ENCODE peak calls at places on chromosomes 1 and 21, in eight cellular contexts. N is cardiac muscle cell; P is tibial artery; B is CD8-positive, alpha-beta T cell; O is GM23248; R is Panc1; T is PC-9; G is upper lobe of right lung. Q is an unnamed sample.

GRCh38 chr21:41839387-41840000 is 39.6 kb downstream of the PRDM15 start:
- DNase-seq in N (no peak), P (no peak), B (no peak), O (no peak), R (no peak), T (no peak), G (peak; percentile 43), Q (no peak)

GRCh38 chr21:45302082-45303061 is 14.7 kb upstream of the POFUT2 start:
- DNase-seq in N (no peak), P (peak; percentile 67), B (peak; percentile 42), O (no peak), R (no peak), T (no peak), G (peak; percentile 73), Q (no peak)

GRCh38 chr1:40075251-40075650 is 21.8 kb downstream of the PPT1 start:
- DNase-seq in N (no peak), P (no peak), B (no peak), O (no peak), R (no peak), T (no peak), G (no peak), Q (no peak)

GRCh38 chr1:216314369-216315095 is 108.7 kb downstream of the USH2A start:
- DNase-seq in N (no peak), P (no peak), B (no peak), O (peak; percentile 1), R (no peak), T (no peak), G (no peak), Q (no peak)

GRCh38 chr1:119179051-119179450 is 38.6 kb upstream of the WARS2 start:
- DNase-seq in N (no peak), P (no peak), B (no peak), O (no peak), R (no peak), T (no peak), G (no peak), Q (no peak)

GRCh38 chr1:236098267-236098666 is 33.4 kb upstream of the NID1 start:
- DNase-seq in N (no peak), P (no peak), B (no peak), O (no peak), R (no peak), T (no peak), G (no peak), Q (no peak)

GRCh38 chr1:31756578-31756977 is 7.6 kb downstream of the ADGRB2 start:
- DNase-seq in N (no peak), P (no peak), B (no peak), O (no peak), R (no peak), T (no peak), G (no peak), Q (no peak)

GRCh38 chr1:245086389-245086969 is 68.3 kb upstream of the KIF26B start:
- DNase-seq in N (no peak), P (no peak), B (no peak), O (peak; percentile 70), R (no peak), T (no peak), G (no peak), Q (no peak)

GRCh38 chr1:84996846-84997666 is at the start of gene MCOLN2:
- DNase-seq in N (peak; percentile 69), P (no peak), B (peak; percentile 29), O (peak; percentile 65), R (no peak), T (peak; percentile 19), G (peak; percentile 74), Q (no peak)

GRCh38 chr1:239387304-239388231 is 1.2 kb downstream of the CHRM3 start:
- DNase-seq in N (peak; percentile 43), P (no peak), B (no peak), O (no peak), R (no peak), T (no peak), G (no peak), Q (no peak)

GRCh38 chr1:93683234-93683633 is 1.6 kb upstream of the BCAR3 start:
- DNase-seq in N (no peak), P (no peak), B (no peak), O (no peak), R (no peak), T (no peak), G (no peak), Q (no peak)

GRCh38 chr1:93679546-93679945 is 2.1 kb downstream of the BCAR3 start:
- DNase-seq in N (no peak), P (no peak), B (no peak), O (no peak), R (no peak), T (no peak), G (no peak), Q (no peak)

GRCh38 chr1:93681095-93681548 is 515 bp downstream of the BCAR3 start:
- DNase-seq in N (peak; percentile 28), P (no peak), B (no peak), O (no peak), R (no peak), T (no peak), G (peak; percentile 69), Q (no peak)

GRCh38 chr1:93680121-93681094 is 1.2 kb downstream of the BCAR3 start:
- DNase-seq in N (peak; percentile 72), P (peak; percentile 91), B (peak; percentile 14), O (peak; percentile 95), R (no peak), T (peak; percentile 76), G (peak; percentile 89), Q (peak; percentile 75)

DNA sequence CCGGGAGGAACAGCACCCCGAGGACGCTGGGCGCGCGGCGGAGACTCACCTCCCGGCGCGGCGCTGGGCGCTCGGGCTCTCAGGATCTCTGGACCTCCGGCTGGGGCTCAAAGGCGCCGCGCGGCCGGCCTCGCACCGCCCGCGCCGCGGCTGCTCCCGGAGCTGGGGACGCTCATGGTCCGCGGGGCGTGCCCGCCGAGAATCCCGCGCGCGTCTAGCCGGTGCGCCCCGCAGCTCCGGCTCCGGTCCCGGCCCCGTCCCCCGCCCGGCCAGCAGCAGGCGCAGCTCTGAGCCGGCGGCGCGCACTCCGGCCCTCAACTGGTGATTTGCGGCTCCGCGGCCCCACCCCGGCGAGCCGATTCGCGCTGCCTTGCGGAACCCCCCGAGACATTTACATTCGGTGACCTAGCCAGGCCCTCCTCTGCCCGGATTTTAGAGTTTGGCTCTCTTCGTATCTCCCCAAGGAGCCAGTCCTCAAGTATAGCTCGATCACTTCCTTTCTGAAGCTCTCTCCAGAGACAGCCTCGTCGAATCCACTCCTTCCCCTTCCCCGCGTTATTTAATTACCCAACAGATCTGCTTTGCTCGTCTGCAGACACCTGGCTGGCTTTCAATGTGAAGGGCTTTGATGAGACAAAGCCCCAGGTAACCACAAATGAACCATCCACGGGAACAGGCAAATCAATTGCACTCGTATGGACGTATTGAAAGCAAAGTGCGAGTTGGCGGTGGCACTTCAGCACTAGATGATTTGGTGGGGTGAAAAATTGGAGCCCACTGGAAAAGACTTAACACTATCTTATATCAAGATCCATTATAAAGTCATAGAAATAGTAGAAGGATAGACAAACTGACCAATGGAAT is at the start of gene BCAR3:
- DNase-seq in N (peak; percentile 75), P (peak; percentile 72), B (no peak), O (peak; percentile 87), R (no peak), T (peak; percentile 88), G (peak; percentile 90), Q (peak; percentile 48)
- H3K4me3 ChIP-seq in N (peak within 1 kb of the TSS; percentile 42), P (peak within 1 kb of the TSS; percentile 75), B (peak within 1 kb of the TSS; percentile 19), O (peak within 1 kb of the TSS; percentile 88), R (peak within 1 kb of the TSS; percentile 72), T (peak within 1 kb of the TSS; percentile 80), G (peak within 1 kb of the TSS; percentile 84), Q (peak within 1 kb of the TSS; percentile 66)

DNA sequence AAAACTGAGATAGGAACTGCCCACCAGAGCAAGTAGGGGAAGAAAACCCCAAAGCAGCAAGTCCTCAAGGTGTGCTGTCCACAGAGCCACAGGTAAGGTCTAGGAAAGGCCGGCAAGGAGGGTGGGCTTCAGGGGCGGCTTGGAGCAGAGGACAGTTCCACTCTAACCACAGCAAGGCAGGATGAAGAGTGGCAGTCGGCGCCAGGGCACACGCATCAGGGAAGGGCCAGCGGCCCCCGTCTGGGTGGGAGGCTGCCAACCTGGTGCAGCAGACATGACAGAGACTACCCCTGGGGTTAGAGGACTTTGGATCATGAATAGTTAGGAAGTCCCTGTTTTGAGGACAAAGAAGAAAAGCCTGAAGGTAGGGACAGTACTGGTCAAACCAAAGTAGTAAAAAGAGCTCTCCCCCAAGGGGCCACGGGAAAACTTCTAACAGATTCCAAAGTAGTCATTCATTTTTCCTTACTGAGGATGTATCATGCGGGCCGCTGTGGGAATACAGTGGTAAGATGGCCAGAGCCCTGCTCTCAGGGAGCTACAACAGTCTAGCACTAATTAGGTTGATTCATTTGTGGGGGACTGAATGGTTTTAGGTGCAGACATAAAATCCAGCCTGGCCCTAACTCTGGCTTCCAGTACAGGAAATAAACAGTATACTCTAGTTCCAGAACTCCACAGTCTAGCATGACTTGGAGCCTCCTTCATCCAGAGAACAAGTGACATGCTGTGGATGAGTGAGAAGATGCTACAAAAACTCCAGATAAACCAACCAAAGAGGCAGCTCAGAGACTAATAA is 3.5 kb upstream of the RAP1GAP start:
- DNase-seq in N (no peak), P (no peak), B (no peak), O (peak; percentile 89), R (no peak), T (no peak), G (no peak), Q (no peak)
- H3K27ac ChIP-seq in N (no peak overlapping the region), P (peak overlapping the region; percentile 51), B (no peak overlapping the region), O (peak overlapping the region; percentile 78), R (no peak overlapping the region), T (no peak overlapping the region), G (peak overlapping the region; percentile 31), Q (no peak overlapping the region)

GRCh38 chr1:67748630-67749029 is 63.6 kb downstream of the GADD45A start:
- DNase-seq in N (peak; percentile 40), P (no peak), B (no peak), O (peak; percentile 79), R (no peak), T (no peak), G (no peak), Q (no peak)

GRCh38 chr1:67747667-67748066 is 62.7 kb downstream of the GADD45A start:
- DNase-seq in N (no peak), P (no peak), B (no peak), O (peak; percentile 73), R (no peak), T (no peak), G (no peak), Q (no peak)

GRCh38 chr1:67748147-67748546 is 63.1 kb downstream of the GADD45A start:
- DNase-seq in N (no peak), P (no peak), B (no peak), O (no peak), R (no peak), T (no peak), G (no peak), Q (no peak)

GRCh38 chr1:67749263-67749843 is 64.4 kb downstream of the GADD45A start:
- DNase-seq in N (no peak), P (no peak), B (no peak), O (no peak), R (no peak), T (no peak), G (no peak), Q (peak; percentile 67)

GRCh38 chr1:67746299-67746698 is 61.3 kb downstream of the GADD45A start:
- DNase-seq in N (no peak), P (no peak), B (no peak), O (peak; percentile 63), R (no peak), T (no peak), G (no peak), Q (no peak)
- H3K4me3 ChIP-seq in N (no peak overlapping the region), P (no peak overlapping the region), B (no peak overlapping the region), O (peak overlapping the region; percentile 1), R (no peak overlapping the region), T (no peak overlapping the region), G (no peak overlapping the region), Q (no peak overlapping the region)

DNA sequence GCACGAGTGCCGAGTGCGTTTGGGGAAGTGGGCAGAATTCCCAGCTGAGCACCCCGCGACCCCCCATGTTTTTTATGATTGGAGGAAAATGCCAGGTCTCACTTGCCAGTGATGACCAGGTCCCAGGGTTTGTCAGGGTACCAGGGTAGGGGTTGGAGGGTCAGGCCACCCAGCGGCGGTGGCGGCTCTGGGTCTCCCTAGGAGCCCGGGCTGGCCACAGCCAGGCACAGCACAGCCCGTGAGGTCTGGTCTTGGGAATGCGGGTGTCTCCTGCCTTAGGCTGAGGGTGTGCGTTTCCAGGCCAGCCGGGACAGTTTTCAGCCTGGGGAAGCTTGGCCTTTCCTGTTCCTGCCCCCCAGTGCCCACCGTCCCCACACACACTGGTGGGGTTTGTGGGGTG is 22.7 kb downstream of the PRKCZ start:
- DNase-seq in N (no peak), P (no peak), B (no peak), O (no peak), R (no peak), T (no peak), G (no peak), Q (no peak)
- H3K27ac ChIP-seq in N (no peak overlapping the region), P (no peak overlapping the region), B (no peak overlapping the region), O (no peak overlapping the region), R (no peak overlapping the region), T (no peak overlapping the region), G (no peak overlapping the region), Q (no peak overlapping the region)

Q was measured in iPS DF 6.9.